ENCODE peak calls at places on chromosomes 4 and X, in ten cellular contexts. E is left lung; Z is HCT116; U is naive thymus-derived CD4-positive, alpha-beta T cell; A is hepatocyte; F is MM.1S; C is A549; D is adrenal gland; B is endothelial cell of umbilical vein; J is small intestine. X is an unnamed sample. For H3K4me1, the result is how much of the 10 kb centered on the place peaks cover.

GRCh38 chrX:110135618-110136017 is 132.7 kb downstream of the TMEM164 start:
- DNase-seq in E (no peak), Z (no peak), U (no peak), A (no peak), F (no peak), C (no peak), D (no peak), B (no peak), J (no peak), X (no peak)

GRCh38 chrX:69221239-69222102 is 56.2 kb upstream of the PJA1 start:
- DNase-seq in E (no peak), Z (no peak), U (no peak), A (no peak), F (no peak), C (no peak), D (no peak), B (no peak), J (no peak), X (no peak)

GRCh38 chrX:35890699-35891098 is 28.8 kb upstream of the CFAP47 start:
- DNase-seq in E (no peak), Z (no peak), U (no peak), A (peak), F (peak), C (peak), D (peak), B (no peak), J (peak), X (no peak)

GRCh38 chrX:132022115-132022862 is 813 bp upstream of the STK26 start:
- DNase-seq in E (no peak), Z (no peak), U (peak), A (no peak), F (peak), C (peak), D (no peak), B (peak), J (peak), X (no peak)

GRCh38 chr4:909131-909571 is 23.0 kb downstream of the GAK start:
- DNase-seq in E (peak), Z (no peak), U (no peak), A (no peak), F (no peak), C (no peak), D (no peak), B (no peak), J (no peak), X (no peak)

GRCh38 chr4:46506876-46507275 is 116.9 kb upstream of the GABRA2 start:
- DNase-seq in E (no peak), Z (no peak), U (no peak), A (no peak), F (no peak), C (no peak), D (no peak), B (no peak), J (no peak), X (no peak)

GRCh38 chr4:68907788-68908700 is 43.6 kb downstream of the UGT2A3 start:
- DNase-seq in E (no peak), Z (no peak), U (no peak), A (no peak), F (no peak), C (peak), D (no peak), B (no peak), J (no peak), X (no peak)

GRCh38 chrX:19554786-19555185 is 39.5 kb upstream of the MAP3K15 start:
- DNase-seq in E (no peak), Z (no peak), U (no peak), A (no peak), F (no peak), C (no peak), D (no peak), B (no peak), J (no peak), X (no peak)

GRCh38 chr4:180058731-180059215 is 2184.4 kb upstream of the TENM3 start:
- DNase-seq in E (no peak), Z (no peak), U (no peak), A (peak), F (peak), C (peak), D (peak), B (no peak), J (peak), X (no peak)

GRCh38 chr4:127698789-127699200 is 31.4 kb upstream of the SLC25A31 start:
- DNase-seq in E (no peak), Z (peak), U (no peak), A (no peak), F (no peak), C (peak), D (no peak), B (no peak), J (no peak), X (no peak)

GRCh38 chr4:126777649-126778048 is 855.1 kb upstream of the INTU start:
- DNase-seq in E (no peak), Z (no peak), U (no peak), A (no peak), F (no peak), C (no peak), D (no peak), B (peak), J (no peak), X (peak)

GRCh38 chr4:36165256-36166005 is 78.9 kb downstream of the ARAP2 start:
- DNase-seq in E (no peak), Z (no peak), U (no peak), A (no peak), F (no peak), C (no peak), D (no peak), B (no peak), J (no peak), X (no peak)

GRCh38 chr4:104966349-104967033 is 180.2 kb upstream of the TET2 start:
- DNase-seq in E (no peak), Z (no peak), U (no peak), A (peak), F (peak), C (no peak), D (no peak), B (no peak), J (peak), X (no peak)

GRCh38 chr4:177012918-177013545 is 220.3 kb upstream of the VEGFC start:
- DNase-seq in E (no peak), Z (no peak), U (no peak), A (no peak), F (no peak), C (no peak), D (no peak), B (no peak), J (no peak), X (no peak)

GRCh38 chr4:25439913-25440477 is 62.9 kb downstream of the ANAPC4 start:
- DNase-seq in E (no peak), Z (peak), U (no peak), A (peak), F (peak), C (peak), D (peak), B (peak), J (peak), X (peak)

GRCh38 chrX:131783555-131784338 is 239.4 kb upstream of the STK26 start:
- DNase-seq in E (no peak), Z (no peak), U (no peak), A (no peak), F (peak), C (peak), D (peak), B (no peak), J (no peak), X (no peak)

GRCh38 chr4:125762537-125762936 is 447.8 kb downstream of the FAT4 start:
- DNase-seq in E (no peak), Z (no peak), U (no peak), A (no peak), F (no peak), C (no peak), D (no peak), B (no peak), J (no peak), X (no peak)

GRCh38 chr4:145956288-145956890 is 17.8 kb upstream of the ZNF827 start:
- DNase-seq in E (no peak), Z (no peak), U (no peak), A (peak), F (peak), C (peak), D (peak), B (peak), J (peak), X (peak)

GRCh38 chrX:119757979-119758681 is at the start of gene SOWAHD:
- DNase-seq in E (peak), Z (no peak), U (peak), A (peak), F (peak), C (peak), D (no peak), B (no peak), J (peak), X (no peak)

GRCh38 chr4:87865960-87866598 is 33.3 kb downstream of the MEPE start:
- DNase-seq in E (no peak), Z (no peak), U (no peak), A (peak), F (no peak), C (peak), D (no peak), B (no peak), J (no peak), X (peak)

GRCh38 chrX:37370499-37371141 is 21.5 kb downstream of the PRRG1 start:
- DNase-seq in E (no peak), Z (no peak), U (no peak), A (no peak), F (no peak), C (no peak), D (no peak), B (no peak), J (no peak), X (no peak)

GRCh38 chr4:105662935-105663675 is 45.4 kb downstream of the INTS12 start:
- DNase-seq in E (no peak), Z (no peak), U (no peak), A (no peak), F (peak), C (no peak), D (no peak), B (no peak), J (no peak), X (no peak)

GRCh38 chrX:119399772-119400101 is 601 bp downstream of the SLC25A43 start:
- DNase-seq in E (no peak), Z (no peak), U (no peak), A (no peak), F (no peak), C (no peak), D (no peak), B (peak), J (no peak), X (no peak)

GRCh38 chr4:103032575-103032974 is 13.1 kb upstream of the SLC9B1 start:
- DNase-seq in E (no peak), Z (peak), U (no peak), A (peak), F (peak), C (peak), D (no peak), B (peak), J (peak), X (no peak)

GRCh38 chrX:151754042-151754419 is 19.5 kb downstream of the CNGA2 start:
- DNase-seq in E (no peak), Z (peak), U (no peak), A (no peak), F (no peak), C (peak), D (no peak), B (no peak), J (peak), X (no peak)

GRCh38 chrX:134764202-134764785 is 106.0 kb upstream of the PLAC1 start:
- DNase-seq in E (no peak), Z (peak), U (no peak), A (no peak), F (peak), C (peak), D (no peak), B (peak), J (peak), X (no peak)

GRCh38 chrX:13164611-13165010 is 120.2 kb upstream of the FAM9C start:
- DNase-seq in E (no peak), Z (no peak), U (no peak), A (no peak), F (no peak), C (no peak), D (no peak), B (no peak), J (no peak), X (no peak)

GRCh38 chr4:37243722-37244582 is 591 bp upstream of the NWD2 start:
- DNase-seq in E (peak), Z (no peak), U (no peak), A (peak), F (no peak), C (peak), D (no peak), B (no peak), J (no peak), X (no peak)

GRCh38 chr4:6446538-6447451 is 25.6 kb downstream of the PPP2R2C start:
- DNase-seq in E (no peak), Z (no peak), U (no peak), A (no peak), F (no peak), C (no peak), D (no peak), B (no peak), J (no peak), X (no peak)

GRCh38 chrX:152600853-152601635 is 36.7 kb upstream of the GABRQ start:
- DNase-seq in E (no peak), Z (no peak), U (no peak), A (no peak), F (no peak), C (no peak), D (no peak), B (no peak), J (no peak), X (peak)

GRCh38 chr4:105192474-105192873 is 45.8 kb downstream of the TET2 start:
- DNase-seq in E (no peak), Z (no peak), U (no peak), A (no peak), F (no peak), C (no peak), D (no peak), B (no peak), J (no peak), X (no peak)

GRCh38 chr4:169861592-169861991 is 103.8 kb upstream of the HPF1 start:
- DNase-seq in E (no peak), Z (no peak), U (no peak), A (no peak), F (no peak), C (no peak), D (no peak), B (no peak), J (no peak), X (no peak)

GRCh38 chr4:188107931-188108843 is 1.2 kb downstream of the TRIML2 start:
- DNase-seq in E (no peak), Z (peak), U (no peak), A (no peak), F (no peak), C (peak), D (no peak), B (no peak), J (no peak), X (no peak)

GRCh38 chr4:156710571-156711195 is 260.9 kb downstream of the PDGFC start:
- DNase-seq in E (no peak), Z (no peak), U (no peak), A (no peak), F (no peak), C (no peak), D (no peak), B (no peak), J (no peak), X (peak)

GRCh38 chr4:60657802-60658201 is 542.3 kb upstream of the ADGRL3 start:
- DNase-seq in E (no peak), Z (no peak), U (no peak), A (no peak), F (peak), C (no peak), D (no peak), B (no peak), J (no peak), X (no peak)

GRCh38 chr4:85940131-85940530 is 419.7 kb downstream of the MAPK10 start:
- DNase-seq in E (no peak), Z (no peak), U (no peak), A (no peak), F (no peak), C (no peak), D (no peak), B (no peak), J (no peak), X (no peak)

GRCh38 chr4:82784615-82785247 is 13.9 kb downstream of the SCD5 start:
- DNase-seq in E (no peak), Z (no peak), U (no peak), A (no peak), F (no peak), C (no peak), D (no peak), B (peak), J (no peak), X (peak)

GRCh38 chr4:23006756-23007155 is 314.0 kb downstream of the GBA3 start:
- DNase-seq in E (no peak), Z (no peak), U (no peak), A (no peak), F (no peak), C (no peak), D (no peak), B (no peak), J (no peak), X (no peak)

GRCh38 chr4:83552085-83552484 is 16.2 kb downstream of the GPAT3 start:
- DNase-seq in E (no peak), Z (no peak), U (no peak), A (no peak), F (no peak), C (peak), D (no peak), B (no peak), J (no peak), X (peak)

GRCh38 chrX:8870411-8870810 is 69.2 kb upstream of the FAM9A start:
- DNase-seq in E (no peak), Z (no peak), U (no peak), A (no peak), F (no peak), C (no peak), D (no peak), B (no peak), J (no peak), X (no peak)
- H3K27ac ChIP-seq in E (no peak), Z (no peak), U (no peak), A (no peak), F (no peak), C (no peak), D (no peak), B (no peak), J (no peak), X (no peak)

GRCh38 chrX:153930011-153930910 is 4.2 kb upstream of the ARHGAP4 start:
- DNase-seq in E (no peak), Z (no peak), U (no peak), A (no peak), F (no peak), C (no peak), D (no peak), B (no peak), J (no peak), X (no peak)

GRCh38 chrX:153927936-153928760 is 2.1 kb upstream of the ARHGAP4 start:
- DNase-seq in E (peak), Z (peak), U (peak), A (peak), F (peak), C (peak), D (peak), B (peak), J (peak), X (peak)

GRCh38 chrX:153929576-153929975 is 3.5 kb upstream of the ARHGAP4 start:
- DNase-seq in E (no peak), Z (no peak), U (no peak), A (no peak), F (no peak), C (no peak), D (no peak), B (no peak), J (no peak), X (no peak)

GRCh38 chrX:153927686-153927935 is 1.5 kb upstream of the ARHGAP4 start:
- DNase-seq in E (no peak), Z (no peak), U (no peak), A (no peak), F (peak), C (no peak), D (no peak), B (no peak), J (no peak), X (no peak)

GRCh38 chrX:153928846-153929245 is 2.8 kb upstream of the ARHGAP4 start:
- DNase-seq in E (no peak), Z (no peak), U (no peak), A (no peak), F (no peak), C (no peak), D (no peak), B (no peak), J (no peak), X (no peak)
- H3K4me1 ChIP-seq in E (under half), Z (under half), U (under half), A (under half), F (under half), C (under half), D (under half), B (under half), J (under half), X (under half)

DNA sequence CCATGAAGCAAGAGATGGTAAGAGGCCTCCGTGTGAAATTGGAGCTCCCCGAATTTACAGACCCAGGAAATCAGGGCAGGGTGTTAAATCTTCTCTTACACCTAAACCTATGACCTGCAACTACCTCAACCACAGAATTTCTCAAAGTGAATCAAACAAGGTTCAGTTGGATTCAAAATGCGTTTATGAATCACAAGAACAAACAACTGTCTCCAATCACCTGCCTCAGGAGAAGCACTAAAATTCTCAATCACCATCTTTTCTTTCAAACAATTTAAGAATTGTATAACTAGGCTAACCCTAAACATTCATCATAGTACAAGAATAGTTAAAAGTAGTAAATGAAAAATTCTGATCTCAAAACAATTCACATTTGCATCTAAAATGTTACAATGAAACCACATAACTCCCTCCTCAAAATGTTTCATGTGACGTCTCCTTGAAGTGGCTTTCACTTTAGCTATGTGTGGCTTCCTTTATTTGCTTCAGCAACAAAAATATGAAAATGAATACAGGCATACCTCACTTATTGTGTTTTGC is 19.2 kb downstream of the PPP3CA start:
- DNase-seq in E (no peak), Z (no peak), U (no peak), A (no peak), F (peak), C (no peak), D (no peak), B (no peak), J (peak), X (no peak)
- H3K27ac ChIP-seq in E (no peak), Z (no peak), U (no peak), A (no peak), F (no peak), C (no peak), D (no peak), B (no peak), J (no peak), X (no peak)

DNA sequence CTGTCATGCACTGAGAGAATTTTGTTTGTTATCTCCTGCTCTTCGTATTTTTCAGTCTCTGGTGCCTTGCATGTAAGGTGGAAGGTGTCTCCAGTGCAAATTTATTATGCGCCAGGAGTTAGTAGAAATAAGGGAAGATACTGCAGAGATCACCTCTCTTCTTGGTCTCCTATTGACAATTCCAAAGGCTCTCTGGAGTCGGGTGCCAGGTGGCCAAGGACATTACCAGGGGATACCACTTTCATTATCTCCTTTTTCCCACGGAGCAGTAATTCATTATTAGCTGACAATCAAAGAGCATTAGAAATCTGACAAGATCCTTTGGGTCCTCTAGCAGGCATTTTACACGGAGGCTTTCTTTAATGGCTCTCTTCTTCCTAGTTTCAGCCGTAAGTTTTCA is 26.0 kb downstream of the ADD1 start:
- DNase-seq in E (no peak), Z (no peak), U (no peak), A (no peak), F (no peak), C (no peak), D (no peak), B (no peak), J (peak), X (no peak)
- H3K4me1 ChIP-seq in E (under half), Z (under half), U (under half), A (half or more), F (under half), C (under half), D (under half), B (under half), J (under half), X (under half)

DNA sequence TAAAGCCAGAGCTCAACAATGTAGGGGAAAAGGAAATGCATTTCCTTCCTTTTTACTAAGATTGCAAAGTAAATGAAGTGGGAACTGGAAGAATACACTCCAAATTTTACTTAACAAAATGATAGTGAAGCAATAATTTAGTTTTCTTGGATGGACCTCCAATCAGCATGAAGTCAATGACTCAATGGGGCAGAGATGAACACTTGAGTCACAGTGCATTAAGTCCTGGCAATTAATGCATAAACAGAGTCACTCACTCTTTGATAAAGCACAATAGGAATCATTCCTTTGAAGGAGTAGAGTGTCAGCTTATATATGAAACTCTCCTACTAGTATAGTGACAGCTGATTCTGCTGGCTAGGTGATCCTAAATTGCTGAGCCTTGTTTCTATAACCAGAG is 66.7 kb upstream of the FRAS1 start:
- DNase-seq in E (no peak), Z (no peak), U (no peak), A (no peak), F (no peak), C (no peak), D (no peak), B (no peak), J (no peak), X (no peak)
- H3K27ac ChIP-seq in E (no peak), Z (no peak), U (no peak), A (no peak), F (no peak), C (no peak), D (no peak), B (no peak), J (no peak), X (no peak)